ENCODE peak calls at places on chromosome 1, in eight cellular contexts. V, T, Z, Q, H, L, W and A are unnamed samples.
A peak's percentile ranks its signal among the peaks of the same experiment; 100 is the strongest.

GRCh38 chr1:52925571-52926005 is 1.5 kb upstream of the SCP2 start:
- DNase-seq in L (peak; percentile 26), T (no peak), Q (no peak), H (no peak), Z (no peak), V (no peak), W (no peak), A (no peak)

GRCh38 chr1:22983944-22984343 is 11.3 kb upstream of the LACTBL1 start:
- DNase-seq in H (no peak), Q (no peak), W (no peak), L (no peak), T (no peak), V (no peak), Z (no peak), A (no peak)

GRCh38 chr1:159829822-159830455 is 3.3 kb downstream of the SLAMF8 start:
- DNase-seq in Z (no peak), W (no peak), H (no peak), L (peak; percentile 47), V (no peak), Q (no peak), T (no peak), A (no peak)

GRCh38 chr1:27528701-27529637 is 39.0 kb upstream of the WASF2 start:
- DNase-seq in Z (peak; percentile 58), W (peak; percentile 48), L (peak; percentile 66), V (no peak), T (peak; percentile 52), H (no peak), Q (no peak), A (no peak)

GRCh38 chr1:192045038-192045575 is 113.2 kb upstream of the RGS18 start:
- DNase-seq in Z (no peak), W (no peak), L (no peak), H (no peak), T (no peak), V (no peak), Q (no peak), A (no peak)

GRCh38 chr1:212401838-212402582 is 12.7 kb downstream of the PACC1 start:
- DNase-seq in V (no peak), W (no peak), T (no peak), Z (no peak), Q (no peak), H (no peak), L (peak; percentile 61), A (no peak)

GRCh38 chr1:31658721-31659120 is 14.0 kb upstream of the PEF1 start:
- DNase-seq in T (no peak), Q (no peak), W (no peak), H (no peak), Z (no peak), V (no peak), L (no peak), A (no peak)

GRCh38 chr1:100874433-100874832 is 20.2 kb downstream of the EXTL2 start:
- DNase-seq in Q (no peak), W (no peak), H (no peak), L (no peak), Z (no peak), V (no peak), T (no peak), A (no peak)

GRCh38 chr1:228530951-228531731 is 44.0 kb downstream of the RNF187 start:
- DNase-seq in T (no peak), V (no peak), H (no peak), Q (no peak), L (no peak), Z (no peak), W (no peak), A (no peak)

GRCh38 chr1:18823438-18823837 is 36.0 kb downstream of the TAS1R2 start:
- DNase-seq in V (no peak), H (no peak), W (no peak), T (no peak), Z (no peak), L (no peak), Q (no peak), A (no peak)

GRCh38 chr1:18829671-18830070 is 29.8 kb downstream of the TAS1R2 start:
- DNase-seq in H (no peak), L (no peak), W (no peak), Q (no peak), T (no peak), Z (no peak), V (no peak), A (no peak)

GRCh38 chr1:18830596-18830995 is 28.9 kb downstream of the TAS1R2 start:
- DNase-seq in V (no peak), T (no peak), Z (no peak), W (no peak), Q (no peak), L (no peak), H (no peak), A (no peak)

GRCh38 chr1:18831656-18832055 is 27.8 kb downstream of the TAS1R2 start:
- DNase-seq in L (no peak), Z (no peak), H (no peak), V (no peak), W (no peak), T (no peak), Q (no peak), A (no peak)

GRCh38 chr1:18828224-18828623 is 31.2 kb downstream of the TAS1R2 start:
- DNase-seq in Z (no peak), H (no peak), V (no peak), T (no peak), W (no peak), L (no peak), Q (no peak), A (no peak)
- TF ChIP-seq CTCF in Z (no peak), H (no peak), V (no peak), T (no peak), W (no peak), L (no peak), Q (no peak), A (no peak)

GRCh38 chr1:55844322-55844721 is 629.2 kb upstream of the USP24 start:
- DNase-seq in W (no peak), V (no peak), Z (no peak), H (no peak), L (no peak), T (no peak), Q (no peak), A (no peak)

DNA sequence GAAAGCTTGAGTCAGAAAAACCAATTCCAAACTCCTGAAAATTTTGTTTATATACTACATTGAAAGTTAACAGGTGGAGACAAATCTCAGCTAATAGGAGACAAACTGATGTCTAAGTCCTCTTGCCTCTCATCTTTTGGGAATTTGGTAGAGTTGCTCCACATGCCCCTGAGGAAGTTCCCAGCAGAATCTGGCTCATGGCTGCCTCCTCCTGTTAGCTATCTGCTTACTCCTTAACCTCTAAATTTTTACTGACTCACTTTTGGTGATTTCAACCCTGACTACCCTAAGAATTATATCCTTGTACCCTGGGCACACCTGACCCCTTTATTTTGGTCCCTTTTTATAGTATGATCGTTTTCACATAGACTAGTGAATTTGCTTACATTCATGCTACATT is 633.7 kb upstream of the USP24 start:
- DNase-seq in H (no peak), L (peak; percentile 68), Z (peak; percentile 65), T (peak; percentile 68), V (no peak), Q (peak; percentile 48), W (no peak), A (no peak)
- TF ChIP-seq CTCF in H (no peak), L (peak; percentile 74), Z (peak; percentile 58), T (peak; percentile 53), V (peak; percentile 51), Q (no peak), W (no peak), A (no peak)

GRCh38 chr1:150366416-150367296 is 2.7 kb downstream of the RPRD2 start:
- DNase-seq in Q (no peak), V (no peak), Z (no peak), W (no peak), L (no peak), H (no peak), T (peak; percentile 25), A (no peak)

GRCh38 chr1:150363426-150364230 is at the start of gene RPRD2:
- DNase-seq in V (peak; percentile 95), L (peak; percentile 100), T (peak; percentile 100), W (peak; percentile 97), H (peak; percentile 99), Q (peak; percentile 99), Z (peak; percentile 100), A (peak; percentile 100)

GRCh38 chr1:150365945-150366344 is 2.0 kb downstream of the RPRD2 start:
- DNase-seq in Z (no peak), H (no peak), W (no peak), T (no peak), V (no peak), L (no peak), Q (no peak), A (no peak)

GRCh38 chr1:150362721-150363425 is 1.1 kb upstream of the RPRD2 start:
- DNase-seq in L (no peak), T (peak; percentile 13), W (no peak), H (no peak), Z (no peak), V (no peak), Q (no peak), A (no peak)

DNA sequence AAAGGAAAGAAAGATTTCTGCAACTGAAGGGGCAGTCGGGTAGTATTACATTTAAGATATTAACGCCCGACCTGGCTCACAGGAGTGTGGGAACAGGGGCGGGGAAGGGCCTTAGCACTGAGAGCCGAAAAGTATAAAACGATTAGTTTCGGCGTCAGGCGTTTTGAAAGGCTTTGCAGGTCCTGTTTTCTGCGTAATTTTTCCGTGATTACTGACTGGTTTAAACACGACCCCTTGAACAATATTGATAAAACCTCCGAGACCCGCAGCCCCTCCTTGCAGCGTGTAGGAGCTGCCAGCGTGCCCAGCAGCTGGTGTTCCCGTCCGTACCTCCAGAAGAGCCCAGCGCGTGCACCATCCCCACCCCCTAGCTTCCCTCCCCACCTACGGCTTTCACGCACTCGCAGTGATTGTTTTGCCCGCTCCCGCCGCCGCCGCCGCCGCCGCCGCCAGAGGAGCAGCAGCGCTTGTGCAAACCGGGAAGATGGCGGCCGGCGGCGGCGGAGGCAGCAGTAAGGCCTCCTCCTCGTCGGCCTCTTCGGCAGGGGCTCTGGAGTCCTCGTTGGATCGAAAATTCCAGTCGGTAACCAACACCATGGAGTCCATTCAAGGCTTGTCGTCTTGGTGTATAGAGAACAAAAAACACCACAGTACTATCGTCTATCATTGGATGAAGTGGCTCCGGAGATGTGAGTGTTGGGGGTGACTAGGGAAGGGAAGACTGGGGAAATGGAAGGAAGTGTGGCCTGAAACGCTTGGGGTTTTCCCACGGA is 470 bp downstream of the RPRD2 start:
- DNase-seq in T (peak; percentile 80), H (peak; percentile 60), V (no peak), L (peak; percentile 77), Q (peak; percentile 80), Z (peak; percentile 89), W (peak; percentile 83), A (peak; percentile 85)
- TF ChIP-seq CTCF in T (no peak), H (no peak), V (no peak), L (no peak), Q (no peak), Z (peak; percentile 29), W (no peak), A (no peak)

DNA sequence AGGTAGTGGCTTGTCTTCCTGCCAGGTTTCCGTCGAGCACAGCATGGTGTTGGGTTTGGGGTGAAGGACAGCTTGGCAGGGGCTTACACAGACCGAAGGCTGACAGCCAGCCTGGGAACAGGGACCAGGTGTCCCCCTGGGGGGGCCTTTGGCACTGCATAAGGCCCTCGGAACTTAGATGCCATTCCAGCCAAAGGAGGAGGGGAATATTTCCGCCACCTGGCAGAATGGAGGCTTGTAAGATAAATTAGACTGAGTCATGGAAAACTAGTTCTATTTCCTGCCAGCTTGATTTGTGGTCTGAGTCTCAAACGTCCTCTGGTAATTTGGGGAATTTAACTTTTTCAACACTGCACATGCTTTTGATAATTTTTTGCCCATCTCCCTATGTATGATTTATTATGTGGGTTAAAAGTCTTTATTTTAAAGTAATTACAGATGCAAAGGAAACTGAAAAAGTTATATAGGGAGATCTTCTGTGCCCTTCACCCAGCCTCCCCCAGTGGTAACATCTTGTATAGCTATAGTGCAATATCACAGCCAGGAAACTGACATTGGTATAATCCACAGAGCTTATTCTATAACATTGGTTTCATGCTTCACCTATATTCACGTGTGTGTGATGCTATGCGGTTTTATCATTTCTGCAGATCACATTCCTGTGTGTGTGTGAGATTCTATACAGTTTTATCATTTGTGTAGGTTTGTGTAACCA is 11.5 kb upstream of the TMEM51 start:
- DNase-seq in Z (no peak), L (peak; percentile 24), W (no peak), T (no peak), V (no peak), H (no peak), Q (no peak), A (no peak)
- TF ChIP-seq CTCF in Z (no peak), L (no peak), W (no peak), T (no peak), V (no peak), H (no peak), Q (no peak), A (no peak)